ENCODE peak calls at places on chromosomes 12 and 14, in six cellular contexts. One of them, this sample, is unnamed.

GRCh38 chr14:105436891-105437722 is 17.5 kb downstream of the MTA1 start:
- DNase-seq in upper lobe of left lung: peak; percentile 68
- DNase-seq in SK-N-SH: no peak
- DNase-seq in stomach: no peak
- DNase-seq in HCT116: no peak
- DNase-seq in prostate gland: no peak
- DNase-seq in this sample: no peak

GRCh38 chr12:131872154-131873046 is 22.0 kb upstream of the ULK1 start:
- DNase-seq in upper lobe of left lung: peak; percentile 78
- DNase-seq in SK-N-SH: peak; percentile 42
- DNase-seq in stomach: no peak
- DNase-seq in HCT116: peak; percentile 77
- DNase-seq in prostate gland: no peak
- DNase-seq in this sample: no peak

GRCh38 chr14:68736519-68736918 is 56.3 kb downstream of the ZFP36L1 start:
- DNase-seq in upper lobe of left lung: peak; percentile 9
- DNase-seq in SK-N-SH: no peak
- DNase-seq in stomach: no peak
- DNase-seq in HCT116: no peak
- DNase-seq in prostate gland: no peak
- DNase-seq in this sample: no peak

GRCh38 chr12:96083020-96083489 is 47.7 kb upstream of the LTA4H start:
- DNase-seq in upper lobe of left lung: no peak
- DNase-seq in SK-N-SH: no peak
- DNase-seq in stomach: no peak
- DNase-seq in HCT116: no peak
- DNase-seq in prostate gland: no peak
- DNase-seq in this sample: no peak

GRCh38 chr12:115437061-115437567 is 753.1 kb upstream of the TBX3 start:
- DNase-seq in upper lobe of left lung: no peak
- DNase-seq in SK-N-SH: no peak
- DNase-seq in stomach: no peak
- DNase-seq in HCT116: no peak
- DNase-seq in prostate gland: no peak
- DNase-seq in this sample: peak; percentile 90

GRCh38 chr12:49273726-49274395 is 9.0 kb downstream of the TUBA1C start:
- DNase-seq in upper lobe of left lung: no peak
- DNase-seq in SK-N-SH: no peak
- DNase-seq in stomach: no peak
- DNase-seq in HCT116: no peak
- DNase-seq in prostate gland: no peak
- DNase-seq in this sample: no peak

GRCh38 chr14:30005114-30005698 is 77.6 kb upstream of the PRKD1 start:
- DNase-seq in upper lobe of left lung: no peak
- DNase-seq in SK-N-SH: peak; percentile 19
- DNase-seq in stomach: no peak
- DNase-seq in HCT116: no peak
- DNase-seq in prostate gland: peak; percentile 12
- DNase-seq in this sample: no peak

GRCh38 chr14:70803321-70804110 is 5.8 kb downstream of the MAP3K9 start:
- DNase-seq in upper lobe of left lung: no peak
- DNase-seq in SK-N-SH: no peak
- DNase-seq in stomach: no peak
- DNase-seq in HCT116: no peak
- DNase-seq in prostate gland: no peak
- DNase-seq in this sample: no peak

GRCh38 chr12:98895086-98895651 is 250.1 kb downstream of the APAF1 start:
- DNase-seq in upper lobe of left lung: peak; percentile 80
- DNase-seq in SK-N-SH: peak; percentile 67
- DNase-seq in stomach: no peak
- DNase-seq in HCT116: no peak
- DNase-seq in prostate gland: no peak
- DNase-seq in this sample: no peak

GRCh38 chr14:52268191-52269061 is 928 bp downstream of the PTGDR start:
- DNase-seq in upper lobe of left lung: peak; percentile 85
- DNase-seq in SK-N-SH: peak; percentile 36
- DNase-seq in stomach: no peak
- DNase-seq in HCT116: no peak
- DNase-seq in prostate gland: no peak
- DNase-seq in this sample: no peak

GRCh38 chr14:91361236-91361811 is 56.3 kb downstream of the CCDC88C start:
- DNase-seq in upper lobe of left lung: no peak
- DNase-seq in SK-N-SH: no peak
- DNase-seq in stomach: no peak
- DNase-seq in HCT116: no peak
- DNase-seq in prostate gland: peak; percentile 53
- DNase-seq in this sample: no peak

GRCh38 chr12:32302218-32302826 is 97.0 kb upstream of the FGD4 start:
- DNase-seq in upper lobe of left lung: no peak
- DNase-seq in SK-N-SH: peak; percentile 55
- DNase-seq in stomach: no peak
- DNase-seq in HCT116: peak; percentile 45
- DNase-seq in prostate gland: no peak
- DNase-seq in this sample: no peak

GRCh38 chr12:13836116-13836515 is 145.3 kb downstream of the GRIN2B start:
- DNase-seq in upper lobe of left lung: no peak
- DNase-seq in SK-N-SH: no peak
- DNase-seq in stomach: no peak
- DNase-seq in HCT116: no peak
- DNase-seq in prostate gland: no peak
- DNase-seq in this sample: peak; percentile 50

GRCh38 chr12:22287776-22288621 is 46.5 kb downstream of the ST8SIA1 start:
- DNase-seq in upper lobe of left lung: peak; percentile 6
- DNase-seq in SK-N-SH: no peak
- DNase-seq in stomach: no peak
- DNase-seq in HCT116: no peak
- DNase-seq in prostate gland: no peak
- DNase-seq in this sample: no peak

GRCh38 chr14:78598046-78598652 is 428.0 kb downstream of the NRXN3 start:
- DNase-seq in upper lobe of left lung: peak; percentile 6
- DNase-seq in SK-N-SH: peak; percentile 70
- DNase-seq in stomach: peak; percentile 44
- DNase-seq in HCT116: peak; percentile 29
- DNase-seq in prostate gland: peak; percentile 27
- DNase-seq in this sample: no peak

GRCh38 chr12:40331886-40332285 is 107.1 kb downstream of the LRRK2 start:
- DNase-seq in upper lobe of left lung: no peak
- DNase-seq in SK-N-SH: no peak
- DNase-seq in stomach: no peak
- DNase-seq in HCT116: no peak
- DNase-seq in prostate gland: no peak
- DNase-seq in this sample: no peak

GRCh38 chr12:113154351-113154973 is 4.9 kb downstream of the CFAP73 start:
- DNase-seq in upper lobe of left lung: peak; percentile 83
- DNase-seq in SK-N-SH: peak; percentile 83
- DNase-seq in stomach: no peak
- DNase-seq in HCT116: no peak
- DNase-seq in prostate gland: no peak
- DNase-seq in this sample: no peak

GRCh38 chr12:94055528-94055927 is 92.8 kb upstream of the PLXNC1 start:
- DNase-seq in upper lobe of left lung: no peak
- DNase-seq in SK-N-SH: no peak
- DNase-seq in stomach: no peak
- DNase-seq in HCT116: no peak
- DNase-seq in prostate gland: no peak
- DNase-seq in this sample: no peak

GRCh38 chr14:101113835-101114725 is 210.6 kb upstream of the RTL1 start:
- DNase-seq in upper lobe of left lung: no peak
- DNase-seq in SK-N-SH: peak; percentile 13
- DNase-seq in stomach: peak; percentile 17
- DNase-seq in HCT116: no peak
- DNase-seq in prostate gland: no peak
- DNase-seq in this sample: peak; percentile 78

GRCh38 chr14:65103150-65103760 is 938 bp upstream of the MAX start:
- DNase-seq in upper lobe of left lung: no peak
- DNase-seq in SK-N-SH: peak; percentile 23
- DNase-seq in stomach: no peak
- DNase-seq in HCT116: no peak
- DNase-seq in prostate gland: no peak
- DNase-seq in this sample: peak; percentile 85

GRCh38 chr14:63982156-63982555 is 129.4 kb downstream of the SYNE2 start:
- DNase-seq in upper lobe of left lung: no peak
- DNase-seq in SK-N-SH: no peak
- DNase-seq in stomach: no peak
- DNase-seq in HCT116: no peak
- DNase-seq in prostate gland: no peak
- DNase-seq in this sample: no peak

GRCh38 chr14:73524493-73524892 is 12.4 kb upstream of the ACOT1 start:
- DNase-seq in upper lobe of left lung: no peak
- DNase-seq in SK-N-SH: no peak
- DNase-seq in stomach: peak; percentile 48
- DNase-seq in HCT116: no peak
- DNase-seq in prostate gland: no peak
- DNase-seq in this sample: no peak

GRCh38 chr12:67911293-67911637 is 78.0 kb upstream of the IFNG-AS1 start:
- DNase-seq in upper lobe of left lung: no peak
- DNase-seq in SK-N-SH: no peak
- DNase-seq in stomach: no peak
- DNase-seq in HCT116: no peak
- DNase-seq in prostate gland: no peak
- DNase-seq in this sample: no peak

GRCh38 chr12:65497645-65498044 is 219.2 kb downstream of the MSRB3 start:
- DNase-seq in upper lobe of left lung: no peak
- DNase-seq in SK-N-SH: no peak
- DNase-seq in stomach: no peak
- DNase-seq in HCT116: no peak
- DNase-seq in prostate gland: no peak
- DNase-seq in this sample: no peak

GRCh38 chr12:41532072-41532471 is 344.0 kb downstream of the PDZRN4 start:
- DNase-seq in upper lobe of left lung: no peak
- DNase-seq in SK-N-SH: no peak
- DNase-seq in stomach: no peak
- DNase-seq in HCT116: no peak
- DNase-seq in prostate gland: no peak
- DNase-seq in this sample: no peak

GRCh38 chr14:80955434-80955939 is at the start of gene TSHR:
- DNase-seq in upper lobe of left lung: peak; percentile 25
- DNase-seq in SK-N-SH: no peak
- DNase-seq in stomach: no peak
- DNase-seq in HCT116: no peak
- DNase-seq in prostate gland: no peak
- DNase-seq in this sample: no peak

GRCh38 chr14:80956922-80957321 is 1.5 kb downstream of the TSHR start:
- DNase-seq in upper lobe of left lung: no peak
- DNase-seq in SK-N-SH: no peak
- DNase-seq in stomach: no peak
- DNase-seq in HCT116: no peak
- DNase-seq in prostate gland: no peak
- DNase-seq in this sample: no peak

GRCh38 chr14:80956105-80956504 is 684 bp downstream of the TSHR start:
- DNase-seq in upper lobe of left lung: no peak
- DNase-seq in SK-N-SH: no peak
- DNase-seq in stomach: no peak
- DNase-seq in HCT116: no peak
- DNase-seq in prostate gland: no peak
- DNase-seq in this sample: no peak

GRCh38 chr14:80958258-80958657 is 2.8 kb downstream of the TSHR start:
- DNase-seq in upper lobe of left lung: no peak
- DNase-seq in SK-N-SH: no peak
- DNase-seq in stomach: no peak
- DNase-seq in HCT116: no peak
- DNase-seq in prostate gland: no peak
- DNase-seq in this sample: no peak

GRCh38 chr14:80959448-80960006 is 4.1 kb downstream of the TSHR start:
- DNase-seq in upper lobe of left lung: no peak
- DNase-seq in SK-N-SH: no peak
- DNase-seq in stomach: no peak
- DNase-seq in HCT116: no peak
- DNase-seq in prostate gland: no peak
- DNase-seq in this sample: no peak
- H3K4me3 ChIP-seq in upper lobe of left lung: no peak overlapping the region
- H3K4me3 ChIP-seq in SK-N-SH: no peak overlapping the region
- H3K4me3 ChIP-seq in stomach: no peak overlapping the region
- H3K4me3 ChIP-seq in HCT116: no peak overlapping the region
- H3K4me3 ChIP-seq in prostate gland: no peak overlapping the region
- H3K4me3 ChIP-seq in this sample: no peak overlapping the region

DNA sequence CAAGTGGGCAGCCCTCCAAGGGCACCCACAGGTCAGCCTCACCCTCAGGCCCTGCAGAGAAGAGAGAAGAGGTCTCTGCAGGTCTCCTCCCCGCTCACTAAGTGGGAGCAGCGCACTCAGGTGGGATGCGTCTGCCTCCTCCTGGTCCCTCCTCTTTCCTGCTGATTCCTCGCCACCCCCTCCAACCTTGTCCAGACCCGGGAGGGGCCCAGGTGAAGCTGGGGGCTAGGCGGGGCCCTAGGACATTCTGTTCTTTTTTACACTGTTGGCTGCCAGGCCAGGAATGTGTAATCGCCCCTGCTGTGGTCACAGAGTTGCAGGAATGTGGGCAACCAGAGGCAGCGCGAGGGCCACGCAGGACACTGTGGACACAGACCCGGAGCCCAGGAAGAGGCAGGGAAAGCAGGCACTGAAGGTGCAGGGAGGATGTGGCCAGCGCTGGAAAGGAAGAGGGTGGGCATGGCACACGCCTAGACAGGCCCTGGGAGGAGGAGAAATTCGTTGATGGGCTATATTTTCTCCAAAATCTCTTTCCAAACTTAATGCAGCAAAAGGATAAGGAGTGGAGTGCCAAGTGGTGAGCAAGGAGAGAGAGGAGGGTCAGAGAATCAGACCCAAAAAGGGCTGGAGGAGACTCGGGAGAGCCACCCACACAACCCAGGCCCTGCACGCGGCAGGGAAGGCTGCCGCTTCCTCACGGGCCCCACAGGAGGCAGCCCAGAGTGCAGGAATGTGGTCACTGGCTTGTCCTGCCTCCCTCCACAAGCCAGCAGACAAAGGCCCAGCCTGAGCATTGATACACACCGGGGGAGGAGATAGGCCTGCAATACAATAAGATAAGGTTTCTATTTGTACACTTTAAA is 947 bp upstream of the SCNN1A start:
- DNase-seq in upper lobe of left lung: peak; percentile 85
- DNase-seq in SK-N-SH: peak; percentile 55
- DNase-seq in stomach: peak; percentile 92
- DNase-seq in HCT116: no peak
- DNase-seq in prostate gland: peak; percentile 86
- DNase-seq in this sample: no peak
- TF ChIP-seq POLR2AphosphoS5 in upper lobe of left lung: peak; percentile 84
- TF ChIP-seq POLR2AphosphoS5 in SK-N-SH: no peak
- TF ChIP-seq POLR2AphosphoS5 in stomach: peak; percentile 91
- TF ChIP-seq POLR2AphosphoS5 in HCT116: peak; percentile 55
- TF ChIP-seq POLR2AphosphoS5 in prostate gland: peak; percentile 92
- TF ChIP-seq POLR2AphosphoS5 in this sample: peak; percentile 30

DNA sequence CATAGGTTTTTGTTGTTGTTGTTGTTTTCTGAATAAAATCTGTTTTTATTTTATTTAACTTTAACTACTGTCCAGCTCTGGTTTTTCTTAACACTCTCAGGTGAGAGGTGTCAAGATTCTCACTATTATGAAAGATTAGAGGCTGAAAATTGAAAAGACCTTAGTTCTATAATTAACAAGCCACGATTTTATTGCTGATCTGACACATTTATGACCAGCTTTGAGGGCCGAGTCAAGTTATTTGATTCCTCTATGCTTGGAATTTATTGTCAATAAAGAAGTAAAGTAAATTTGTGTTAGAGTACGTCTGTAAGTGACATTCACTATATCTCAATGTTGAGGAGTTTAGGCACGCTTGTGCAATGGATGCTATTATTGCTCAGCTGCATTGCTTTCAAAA is 808.8 kb downstream of the GALC start:
- DNase-seq in upper lobe of left lung: no peak
- DNase-seq in SK-N-SH: no peak
- DNase-seq in stomach: no peak
- DNase-seq in HCT116: no peak
- DNase-seq in prostate gland: no peak
- DNase-seq in this sample: no peak
- H3K4me3 ChIP-seq in upper lobe of left lung: no peak overlapping the region
- H3K4me3 ChIP-seq in SK-N-SH: no peak overlapping the region
- H3K4me3 ChIP-seq in stomach: no peak overlapping the region
- H3K4me3 ChIP-seq in HCT116: no peak overlapping the region
- H3K4me3 ChIP-seq in prostate gland: no peak overlapping the region
- H3K4me3 ChIP-seq in this sample: no peak overlapping the region

GRCh38 chr12:53191096-53191884 is 10.6 kb upstream of the CSAD start:
- DNase-seq in upper lobe of left lung: no peak
- DNase-seq in SK-N-SH: no peak
- DNase-seq in stomach: no peak
- DNase-seq in HCT116: no peak
- DNase-seq in prostate gland: no peak
- DNase-seq in this sample: no peak
- TF ChIP-seq POLR2AphosphoS5 in upper lobe of left lung: no peak
- TF ChIP-seq POLR2AphosphoS5 in SK-N-SH: no peak
- TF ChIP-seq POLR2AphosphoS5 in stomach: no peak
- TF ChIP-seq POLR2AphosphoS5 in HCT116: peak; percentile 9
- TF ChIP-seq POLR2AphosphoS5 in prostate gland: no peak
- TF ChIP-seq POLR2AphosphoS5 in this sample: no peak